ENCODE peak calls at places on chromosomes 12 and 14, in nine cellular contexts. One of them, this sample, is unnamed.

GRCh38 chr12:22121224-22121623 is 75.2 kb downstream of the CMAS start:
- DNase-seq in PC-3: peak; percentile 8
- DNase-seq in HCT116: peak; percentile 10
- DNase-seq in PC-9: no peak
- DNase-seq in A549: no peak
- DNase-seq in fibroblast of lung: no peak
- DNase-seq in IMR-90: no peak
- DNase-seq in neural progenitor cell: peak; percentile 46
- DNase-seq in K562: no peak
- DNase-seq in this sample: no peak

GRCh38 chr12:105658389-105658788 is 327.9 kb downstream of the C12orf75 start:
- DNase-seq in IMR-90: no peak
- DNase-seq in PC-9: no peak
- DNase-seq in HCT116: no peak
- DNase-seq in A549: no peak
- DNase-seq in neural progenitor cell: no peak
- DNase-seq in PC-3: no peak
- DNase-seq in fibroblast of lung: no peak
- DNase-seq in K562: no peak
- DNase-seq in this sample: no peak

GRCh38 chr12:80778005-80778541 is 61.4 kb downstream of the MYF5 start:
- DNase-seq in A549: no peak
- DNase-seq in HCT116: peak; percentile 53
- DNase-seq in IMR-90: peak; percentile 94
- DNase-seq in PC-3: peak; percentile 52
- DNase-seq in K562: no peak
- DNase-seq in fibroblast of lung: peak; percentile 94
- DNase-seq in PC-9: peak; percentile 38
- DNase-seq in neural progenitor cell: no peak
- DNase-seq in this sample: peak; percentile 71

GRCh38 chr14:101364503-101365328 is 196.6 kb upstream of the DIO3 start:
- DNase-seq in PC-3: no peak
- DNase-seq in fibroblast of lung: no peak
- DNase-seq in neural progenitor cell: peak; percentile 15
- DNase-seq in K562: no peak
- DNase-seq in HCT116: no peak
- DNase-seq in IMR-90: no peak
- DNase-seq in A549: no peak
- DNase-seq in PC-9: no peak
- DNase-seq in this sample: no peak

GRCh38 chr12:43836455-43836989 is 641 bp downstream of the TMEM117 start:
- DNase-seq in PC-9: no peak
- DNase-seq in fibroblast of lung: peak; percentile 57
- DNase-seq in K562: peak; percentile 10
- DNase-seq in PC-3: peak; percentile 32
- DNase-seq in IMR-90: peak; percentile 46
- DNase-seq in HCT116: no peak
- DNase-seq in A549: peak; percentile 48
- DNase-seq in neural progenitor cell: no peak
- DNase-seq in this sample: no peak

GRCh38 chr12:51917041-51917590 is 9.8 kb downstream of the ACVRL1 start:
- DNase-seq in neural progenitor cell: no peak
- DNase-seq in K562: no peak
- DNase-seq in HCT116: no peak
- DNase-seq in fibroblast of lung: no peak
- DNase-seq in A549: no peak
- DNase-seq in IMR-90: no peak
- DNase-seq in PC-9: no peak
- DNase-seq in PC-3: no peak
- DNase-seq in this sample: no peak

GRCh38 chr12:67650528-67651379 is 2.2 kb downstream of the DYRK2 start:
- DNase-seq in PC-9: no peak
- DNase-seq in IMR-90: no peak
- DNase-seq in PC-3: peak; percentile 13
- DNase-seq in fibroblast of lung: no peak
- DNase-seq in HCT116: no peak
- DNase-seq in A549: peak; percentile 6
- DNase-seq in neural progenitor cell: no peak
- DNase-seq in K562: no peak
- DNase-seq in this sample: no peak

GRCh38 chr14:103084021-103084919 is at the start of gene LBHD2:
- DNase-seq in fibroblast of lung: peak; percentile 25
- DNase-seq in PC-9: no peak
- DNase-seq in K562: no peak
- DNase-seq in PC-3: no peak
- DNase-seq in A549: no peak
- DNase-seq in HCT116: no peak
- DNase-seq in neural progenitor cell: peak; percentile 54
- DNase-seq in IMR-90: peak; percentile 17
- DNase-seq in this sample: no peak

GRCh38 chr14:61472801-61473376 is 151.5 kb downstream of the PRKCH start:
- DNase-seq in K562: no peak
- DNase-seq in HCT116: no peak
- DNase-seq in PC-9: no peak
- DNase-seq in IMR-90: peak; percentile 24
- DNase-seq in PC-3: no peak
- DNase-seq in fibroblast of lung: peak; percentile 30
- DNase-seq in A549: no peak
- DNase-seq in neural progenitor cell: no peak
- DNase-seq in this sample: no peak

GRCh38 chr14:59296508-59296907 is 108.0 kb downstream of the DAAM1 start:
- DNase-seq in neural progenitor cell: no peak
- DNase-seq in PC-3: no peak
- DNase-seq in HCT116: no peak
- DNase-seq in IMR-90: no peak
- DNase-seq in K562: no peak
- DNase-seq in A549: no peak
- DNase-seq in PC-9: no peak
- DNase-seq in fibroblast of lung: no peak
- DNase-seq in this sample: no peak
- H3K4me1 ChIP-seq in neural progenitor cell: no peaks in the 10 kb centered on the region
- H3K4me1 ChIP-seq in PC-3: peaks cover 12% of the 10 kb centered on the region
- H3K4me1 ChIP-seq in HCT116: peaks cover 5% of the 10 kb centered on the region
- H3K4me1 ChIP-seq in IMR-90: peaks cover 6% of the 10 kb centered on the region
- H3K4me1 ChIP-seq in K562: peaks cover 3% of the 10 kb centered on the region
- H3K4me1 ChIP-seq in A549: no peaks in the 10 kb centered on the region
- H3K4me1 ChIP-seq in PC-9: peaks cover 10% of the 10 kb centered on the region
- H3K4me1 ChIP-seq in fibroblast of lung: peaks cover 7% of the 10 kb centered on the region
- H3K4me1 ChIP-seq in this sample: no peaks in the 10 kb centered on the region

GRCh38 chr12:41846718-41847117 is 298.0 kb downstream of the GXYLT1 start:
- DNase-seq in neural progenitor cell: no peak
- DNase-seq in K562: no peak
- DNase-seq in A549: no peak
- DNase-seq in PC-9: no peak
- DNase-seq in PC-3: no peak
- DNase-seq in IMR-90: no peak
- DNase-seq in fibroblast of lung: no peak
- DNase-seq in HCT116: no peak
- DNase-seq in this sample: no peak

DNA sequence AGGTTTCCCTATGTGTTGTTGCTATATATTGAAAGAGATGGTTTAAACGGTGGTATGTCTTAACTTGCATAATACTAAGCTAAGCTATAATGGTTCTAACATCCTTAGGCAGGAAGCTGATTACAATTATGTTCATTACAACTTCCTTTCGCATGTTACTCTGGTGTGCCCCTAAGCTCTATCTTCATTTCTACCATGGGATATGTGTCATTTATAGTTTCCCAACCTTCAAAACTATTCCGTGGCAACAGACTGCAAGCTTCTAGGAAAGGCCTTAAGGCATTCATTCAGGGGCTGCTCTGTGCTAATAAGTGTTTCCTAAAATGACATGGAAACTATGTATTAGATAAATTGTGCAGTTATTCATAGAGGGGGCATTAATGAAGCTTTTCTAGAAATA is 294.6 kb downstream of the GXYLT1 start:
- DNase-seq in PC-3: no peak
- DNase-seq in fibroblast of lung: no peak
- DNase-seq in HCT116: no peak
- DNase-seq in PC-9: no peak
- DNase-seq in A549: no peak
- DNase-seq in K562: no peak
- DNase-seq in IMR-90: no peak
- DNase-seq in neural progenitor cell: no peak
- DNase-seq in this sample: no peak
- H3K4me2 ChIP-seq in PC-3: no peak overlapping the region
- H3K4me2 ChIP-seq in fibroblast of lung: no peak overlapping the region
- H3K4me2 ChIP-seq in HCT116: no peak overlapping the region
- H3K4me2 ChIP-seq in PC-9: no peak overlapping the region
- H3K4me2 ChIP-seq in A549: no peak overlapping the region
- H3K4me2 ChIP-seq in K562: no peak overlapping the region
- H3K4me2 ChIP-seq in IMR-90: no peak overlapping the region
- H3K4me2 ChIP-seq in neural progenitor cell: no peak overlapping the region
- H3K4me2 ChIP-seq in this sample: no peak overlapping the region

GRCh38 chr12:111442301-111443045 is 36.8 kb downstream of the SH2B3 start:
- DNase-seq in neural progenitor cell: no peak
- DNase-seq in PC-9: no peak
- DNase-seq in A549: no peak
- DNase-seq in HCT116: no peak
- DNase-seq in fibroblast of lung: no peak
- DNase-seq in IMR-90: no peak
- DNase-seq in PC-3: no peak
- DNase-seq in K562: no peak
- DNase-seq in this sample: no peak

GRCh38 chr12:111439657-111440151 is 34.0 kb downstream of the SH2B3 start:
- DNase-seq in fibroblast of lung: no peak
- DNase-seq in A549: no peak
- DNase-seq in neural progenitor cell: no peak
- DNase-seq in PC-3: no peak
- DNase-seq in PC-9: no peak
- DNase-seq in HCT116: no peak
- DNase-seq in K562: no peak
- DNase-seq in IMR-90: no peak
- DNase-seq in this sample: no peak

GRCh38 chr12:111440152-111440551 is 34.4 kb downstream of the SH2B3 start:
- DNase-seq in HCT116: no peak
- DNase-seq in IMR-90: no peak
- DNase-seq in K562: no peak
- DNase-seq in A549: no peak
- DNase-seq in PC-9: no peak
- DNase-seq in fibroblast of lung: no peak
- DNase-seq in neural progenitor cell: no peak
- DNase-seq in PC-3: no peak
- DNase-seq in this sample: no peak

GRCh38 chr12:111440631-111441030 is 34.9 kb downstream of the SH2B3 start:
- DNase-seq in K562: no peak
- DNase-seq in PC-3: no peak
- DNase-seq in IMR-90: no peak
- DNase-seq in A549: no peak
- DNase-seq in neural progenitor cell: no peak
- DNase-seq in HCT116: no peak
- DNase-seq in PC-9: no peak
- DNase-seq in fibroblast of lung: no peak
- DNase-seq in this sample: no peak

DNA sequence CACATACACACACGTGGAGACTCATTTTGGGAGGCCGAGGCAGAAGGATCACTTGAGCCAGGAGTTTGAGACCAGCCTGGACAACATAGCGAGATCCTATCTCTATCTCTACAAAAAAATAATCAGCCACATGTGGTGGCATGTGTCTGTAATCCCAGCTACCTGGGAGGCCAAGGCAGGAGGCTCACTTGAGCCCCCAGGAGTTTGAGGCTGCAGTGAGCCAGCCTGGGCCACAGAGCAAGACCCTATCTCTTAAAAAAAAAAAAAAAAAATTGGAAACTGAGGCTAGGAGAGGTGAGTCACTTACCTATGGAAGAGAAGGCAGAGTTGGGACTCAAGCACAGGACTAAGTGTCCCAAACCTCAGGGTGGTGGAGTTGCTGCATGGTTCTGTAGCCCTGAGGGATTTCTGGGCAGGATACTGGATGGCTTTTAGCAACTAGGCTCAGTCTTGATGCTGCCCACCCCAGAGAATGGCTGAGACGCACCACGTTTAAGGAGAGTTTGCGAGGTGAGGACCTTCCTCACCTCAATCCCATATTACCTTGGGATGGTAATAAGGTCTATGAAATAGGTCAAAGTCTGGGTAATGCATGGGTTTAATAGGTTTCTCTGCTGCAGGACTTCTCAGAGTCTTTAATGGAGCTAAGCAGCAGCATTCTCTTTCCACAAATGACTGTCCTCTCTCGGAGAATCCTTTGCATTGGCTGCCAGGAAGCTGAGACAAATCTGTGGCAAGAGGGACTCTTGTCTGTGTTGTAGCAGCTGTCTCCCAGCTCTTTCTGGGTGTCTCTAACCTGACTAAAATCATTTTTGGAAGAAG is 35.6 kb downstream of the SH2B3 start:
- DNase-seq in fibroblast of lung: no peak
- DNase-seq in A549: no peak
- DNase-seq in neural progenitor cell: no peak
- DNase-seq in K562: no peak
- DNase-seq in HCT116: no peak
- DNase-seq in PC-9: no peak
- DNase-seq in IMR-90: no peak
- DNase-seq in PC-3: no peak
- DNase-seq in this sample: no peak
- H3K4me1 ChIP-seq in fibroblast of lung: peaks cover 31% of the 10 kb centered on the region
- H3K4me1 ChIP-seq in A549: peaks cover 9% of the 10 kb centered on the region
- H3K4me1 ChIP-seq in neural progenitor cell: no peaks in the 10 kb centered on the region
- H3K4me1 ChIP-seq in K562: peaks cover 23% of the 10 kb centered on the region
- H3K4me1 ChIP-seq in HCT116: peaks cover 17% of the 10 kb centered on the region
- H3K4me1 ChIP-seq in PC-9: peaks cover 14% of the 10 kb centered on the region
- H3K4me1 ChIP-seq in IMR-90: peaks cover 25% of the 10 kb centered on the region
- H3K4me1 ChIP-seq in PC-3: peaks cover 13% of the 10 kb centered on the region
- H3K4me1 ChIP-seq in this sample: peaks cover 34% of the 10 kb centered on the region

DNA sequence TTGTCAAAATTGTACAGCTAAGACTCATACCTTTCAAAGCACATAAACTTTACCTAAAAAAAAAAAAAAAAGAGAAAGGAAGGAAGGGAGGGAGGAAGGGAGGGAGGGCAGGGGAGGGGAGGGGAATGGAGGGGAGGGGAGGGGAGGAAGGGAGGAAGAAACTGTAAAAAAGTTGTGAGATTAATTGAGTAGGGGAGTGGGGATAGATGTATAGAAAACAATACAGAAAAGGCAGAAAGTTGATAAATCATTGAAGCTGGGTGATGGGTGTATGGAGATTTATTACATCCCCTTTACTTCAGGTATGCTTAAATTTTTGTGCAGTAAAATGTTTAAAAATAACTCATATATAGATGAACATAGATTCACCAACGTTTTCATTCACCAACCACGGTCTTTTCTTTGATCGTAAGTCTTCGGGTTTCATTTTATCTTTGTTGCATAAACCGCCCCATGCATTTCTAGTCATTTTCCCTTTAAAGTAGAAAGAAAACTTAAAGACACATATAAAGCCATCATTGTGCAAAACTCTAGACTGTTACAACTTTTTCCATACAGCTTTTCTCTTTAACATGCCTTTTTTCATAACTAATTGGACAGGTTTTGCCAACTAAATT is 191.2 kb upstream of the KRR1 start:
- DNase-seq in PC-3: no peak
- DNase-seq in HCT116: no peak
- DNase-seq in PC-9: no peak
- DNase-seq in neural progenitor cell: no peak
- DNase-seq in K562: no peak
- DNase-seq in IMR-90: no peak
- DNase-seq in A549: no peak
- DNase-seq in fibroblast of lung: no peak
- DNase-seq in this sample: no peak
- H3K4me2 ChIP-seq in PC-3: no peak overlapping the region
- H3K4me2 ChIP-seq in HCT116: peak overlapping the region; percentile 56
- H3K4me2 ChIP-seq in PC-9: no peak overlapping the region
- H3K4me2 ChIP-seq in neural progenitor cell: no peak overlapping the region
- H3K4me2 ChIP-seq in K562: no peak overlapping the region
- H3K4me2 ChIP-seq in IMR-90: no peak overlapping the region
- H3K4me2 ChIP-seq in A549: no peak overlapping the region
- H3K4me2 ChIP-seq in fibroblast of lung: no peak overlapping the region
- H3K4me2 ChIP-seq in this sample: no peak overlapping the region